ENCODE peak calls at places on chromosomes 1 and 21, in four cellular contexts. N is T-helper 2 cell, Z is cardiac fibroblast, K is NCI-H1105. Q is an unnamed sample.

GRCh38 chr1:5908461-5909375 is 83.5 kb downstream of the NPHP4 start:
- DNase-seq in K (no peak), Z (no peak), N (no peak), Q (peak)

GRCh38 chr1:16175610-16176553 is 20.0 kb upstream of the EPHA2 start:
- DNase-seq in K (peak), N (no peak), Z (peak), Q (no peak)

GRCh38 chr1:228838717-228839500 is 103.6 kb downstream of the RHOU start:
- DNase-seq in N (no peak), K (no peak), Z (peak), Q (no peak)

GRCh38 chr1:15764269-15764764 is 5.7 kb downstream of the FBLIM1 start:
- DNase-seq in Z (no peak), N (no peak), K (no peak), Q (no peak)

GRCh38 chr21:43345746-43346409 is 81.1 kb downstream of the SIK1 start:
- DNase-seq in Z (peak), N (no peak), K (no peak), Q (no peak)

GRCh38 chr1:47317841-47318240 is 3.9 kb upstream of the STIL start:
- DNase-seq in N (no peak), K (no peak), Z (peak), Q (no peak)

GRCh38 chr1:147757015-147757990 is 3.1 kb downstream of the GJA5 start:
- DNase-seq in K (no peak), Z (no peak), N (no peak), Q (no peak)

GRCh38 chr21:43269461-43269860 is 100.7 kb downstream of the CRYAA start:
- DNase-seq in K (no peak), N (peak), Z (no peak), Q (peak)

GRCh38 chr1:21939650-21940374 is 2.7 kb upstream of the HSPG2 start:
- DNase-seq in K (peak), Z (peak), N (no peak), Q (no peak)

GRCh38 chr1:233816348-233816747 is 88.1 kb upstream of the SLC35F3 start:
- DNase-seq in K (no peak), N (no peak), Z (no peak), Q (no peak)

GRCh38 chr1:36542962-36543515 is 60.3 kb upstream of the CSF3R start:
- DNase-seq in K (no peak), N (no peak), Z (no peak), Q (no peak)

GRCh38 chr1:227869281-227869842 is 53.9 kb downstream of the PRSS38 start:
- DNase-seq in K (no peak), N (no peak), Z (peak), Q (no peak)

GRCh38 chr1:76074321-76075187 is at the start of gene ST6GALNAC3:
- DNase-seq in Z (peak), N (peak), K (peak), Q (peak)

GRCh38 chr1:218718977-218719376 is 373.8 kb downstream of the TGFB2 start:
- DNase-seq in K (no peak), N (no peak), Z (peak), Q (no peak)

GRCh38 chr1:35888255-35888654 is 5.2 kb downstream of the AGO1 start:
- DNase-seq in K (no peak), Z (no peak), N (no peak), Q (no peak)

GRCh38 chr1:55696181-55696580 is 481.0 kb upstream of the USP24 start:
- DNase-seq in N (no peak), Z (peak), K (no peak), Q (no peak)

GRCh38 chr1:53541761-53542550 is 82.8 kb downstream of the DMRTB1 start:
- DNase-seq in N (no peak), Z (peak), K (no peak), Q (peak)

GRCh38 chr1:212110617-212111016 is 75.1 kb downstream of the DTL start:
- DNase-seq in N (no peak), Z (peak), K (no peak), Q (no peak)

GRCh38 chr1:6445062-6445763 is 20.6 kb downstream of the ESPN start:
- DNase-seq in Z (peak), K (no peak), N (no peak), Q (no peak)

GRCh38 chr1:8152731-8153702 is 126.9 kb upstream of the ERRFI1 start:
- DNase-seq in K (no peak), Z (no peak), N (peak), Q (no peak)

GRCh38 chr1:7384121-7384520 is 387.0 kb upstream of the VAMP3 start:
- DNase-seq in N (no peak), Z (no peak), K (no peak), Q (peak)

GRCh38 chr1:167599839-167600581 is 30.0 kb upstream of the RCSD1 start:
- DNase-seq in N (peak), Z (peak), K (no peak), Q (no peak)

GRCh38 chr1:6580588-6581270 is 935 bp downstream of the ZBTB48 start:
- DNase-seq in K (no peak), Z (peak), N (no peak), Q (peak)

GRCh38 chr1:199009447-199009846 is 370.6 kb downstream of the PTPRC start:
- DNase-seq in Z (no peak), N (no peak), K (no peak), Q (no peak)

GRCh38 chr1:168386949-168387586 is 106.4 kb downstream of the TBX19 start:
- DNase-seq in K (peak), N (peak), Z (peak), Q (peak)